ENCODE peak calls at places on chromosomes 12 and 14, in eight cellular contexts. D, P, B, Z, V, O, H and X are unnamed samples.

GRCh38 chr14:97456958-97457357 is 659.8 kb downstream of the VRK1 start:
- DNase-seq in O (peak; percentile 17), H (no peak), Z (no peak), P (no peak), B (no peak), D (no peak), V (no peak), X (no peak)

GRCh38 chr12:31011336-31011735 is 62.3 kb upstream of the DDX11 start:
- DNase-seq in B (no peak), D (no peak), O (no peak), V (no peak), H (no peak), Z (no peak), P (no peak), X (no peak)

GRCh38 chr12:52242442-52243263 is 9.6 kb downstream of the KRT7 start:
- DNase-seq in D (no peak), P (no peak), Z (no peak), O (no peak), H (no peak), V (no peak), B (peak; percentile 13), X (peak; percentile 11)

GRCh38 chr12:121038861-121039654 is at the start of gene OASL:
- DNase-seq in D (no peak), V (no peak), H (no peak), P (no peak), B (peak; percentile 45), O (peak; percentile 45), Z (peak; percentile 87), X (peak; percentile 56)

GRCh38 chr12:3557791-3558190 is 66.8 kb downstream of the PRMT8 start:
- DNase-seq in P (no peak), Z (no peak), V (no peak), D (no peak), B (no peak), O (no peak), H (no peak), X (no peak)

GRCh38 chr12:59453461-59453860 is 142.4 kb upstream of the SLC16A7 start:
- DNase-seq in V (no peak), O (no peak), D (no peak), P (no peak), Z (no peak), H (no peak), B (no peak), X (no peak)

GRCh38 chr12:126668961-126669360 is 1598.0 kb upstream of the TMEM132C start:
- DNase-seq in D (peak; percentile 65), Z (no peak), B (no peak), O (no peak), H (no peak), V (no peak), P (no peak), X (no peak)

GRCh38 chr14:105940534-105941225 is 414.3 kb downstream of the TMEM121 start:
- DNase-seq in D (no peak), O (no peak), B (no peak), P (no peak), Z (no peak), H (no peak), V (no peak), X (no peak)

GRCh38 chr14:69487226-69487625 is 2.7 kb downstream of the PLEKHD1 start:
- DNase-seq in H (no peak), B (no peak), D (no peak), V (no peak), Z (no peak), O (no peak), P (no peak), X (no peak)

GRCh38 chr12:89160716-89161123 is 191.6 kb downstream of the DUSP6 start:
- DNase-seq in Z (no peak), O (no peak), D (peak; percentile 63), V (no peak), H (no peak), B (no peak), P (peak; percentile 31), X (no peak)

GRCh38 chr14:93967637-93968250 is 8.6 kb downstream of the ASB2 start:
- DNase-seq in D (no peak), Z (no peak), B (peak; percentile 75), V (no peak), O (no peak), P (no peak), H (no peak), X (peak; percentile 73)

GRCh38 chr14:54882521-54882920 is 20.1 kb downstream of the GCH1 start:
- DNase-seq in B (no peak), P (no peak), O (no peak), V (no peak), H (no peak), Z (no peak), D (no peak), X (no peak)

GRCh38 chr12:56408799-56409417 is 40.3 kb downstream of the TIMELESS start:
- DNase-seq in V (no peak), Z (no peak), B (no peak), D (no peak), P (no peak), O (no peak), H (no peak), X (no peak)

GRCh38 chr12:103924761-103925641 is 5.2 kb upstream of the HSP90B1 start:
- DNase-seq in H (peak; percentile 36), P (no peak), D (peak; percentile 40), B (peak; percentile 57), O (no peak), V (no peak), Z (no peak), X (peak; percentile 56)

GRCh38 chr12:64400041-64400440 is 4.2 kb upstream of the XPOT start:
- DNase-seq in O (no peak), H (no peak), V (no peak), Z (no peak), B (no peak), D (no peak), P (no peak), X (no peak)

GRCh38 chr14:31154956-31155355 is 52.6 kb downstream of the HECTD1 start:
- DNase-seq in V (no peak), H (no peak), B (no peak), P (no peak), O (no peak), D (no peak), Z (no peak), X (no peak)

GRCh38 chr14:89420502-89420901 is 3.5 kb upstream of the FOXN3 start:
- DNase-seq in Z (peak; percentile 55), V (no peak), O (no peak), P (no peak), B (no peak), D (no peak), H (no peak), X (no peak)

GRCh38 chr14:63205281-63205575 is 985 bp downstream of the RHOJ start:
- DNase-seq in D (no peak), B (no peak), O (no peak), H (no peak), P (no peak), Z (no peak), V (no peak), X (no peak)

GRCh38 chr12:6828671-6829531 is 694 bp downstream of the P3H3 start:
- DNase-seq in B (peak; percentile 68), Z (no peak), V (peak; percentile 46), O (no peak), D (no peak), H (no peak), P (no peak), X (peak; percentile 69)

GRCh38 chr12:7695159-7695930 is at the start of gene GDF3:
- DNase-seq in O (no peak), Z (no peak), B (no peak), P (no peak), V (no peak), D (no peak), H (no peak), X (no peak)

GRCh38 chr12:101407054-101407437 is 526 bp downstream of the ARL1 start:
- DNase-seq in B (peak; percentile 5), V (peak; percentile 20), P (no peak), D (no peak), H (no peak), O (no peak), Z (peak; percentile 47), X (peak; percentile 9)

GRCh38 chr12:93892431-93893210 is 215.4 kb downstream of the CRADD start:
- DNase-seq in H (no peak), Z (no peak), B (no peak), O (no peak), D (no peak), V (no peak), P (no peak), X (no peak)

GRCh38 chr12:93896962-93897361 is 219.8 kb downstream of the CRADD start:
- DNase-seq in Z (no peak), O (no peak), H (no peak), D (no peak), V (no peak), P (no peak), B (no peak), X (no peak)

GRCh38 chr12:93895096-93895460 is 217.9 kb downstream of the CRADD start:
- DNase-seq in O (no peak), P (no peak), B (no peak), V (no peak), Z (no peak), D (no peak), H (no peak), X (no peak)

GRCh38 chr12:93894391-93895095 is 217.4 kb downstream of the CRADD start:
- DNase-seq in P (peak; percentile 85), D (no peak), H (no peak), O (no peak), B (no peak), Z (no peak), V (peak; percentile 84), X (no peak)

GRCh38 chr12:93896427-93896826 is 219.3 kb downstream of the CRADD start:
- DNase-seq in D (no peak), O (no peak), P (no peak), H (no peak), V (no peak), Z (no peak), B (no peak), X (no peak)
- TF ChIP-seq CTCF in D (peak; percentile 17), O (no peak), P (no peak), H (no peak), V (no peak), Z (no peak), B (no peak), X (no peak)

GRCh38 chr12:87274594-87275245 is 754.5 kb downstream of the C12orf50 start:
- DNase-seq in V (no peak), H (no peak), P (no peak), O (no peak), Z (no peak), D (no peak), B (no peak), X (no peak)
- TF ChIP-seq CTCF in V (peak; percentile 18), H (peak; percentile 42), P (peak; percentile 51), O (no peak), Z (peak; percentile 49), D (peak; percentile 12), B (peak; percentile 49), X (peak; percentile 32)

DNA sequence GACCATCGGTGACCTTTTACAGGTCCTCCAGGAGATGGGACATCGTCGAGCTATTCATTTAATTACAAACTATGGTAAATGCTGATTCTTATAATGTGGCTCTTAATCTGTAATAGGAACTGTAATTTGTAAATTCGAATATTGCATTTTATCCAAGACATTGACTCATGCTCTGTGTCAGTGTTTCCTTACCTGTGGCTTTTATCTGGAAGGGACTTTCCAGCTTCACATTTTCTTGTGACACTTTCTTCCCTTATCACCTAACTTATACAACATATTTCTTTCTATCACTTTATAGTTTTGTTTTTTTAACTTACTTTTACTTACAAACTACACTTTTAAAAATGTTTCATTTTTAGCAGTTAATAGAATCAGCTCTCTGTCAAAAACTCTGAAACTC is 14.8 kb downstream of the IRAK3 start:
- DNase-seq in Z (no peak), B (no peak), V (no peak), H (no peak), P (no peak), O (no peak), D (no peak), X (no peak)
- TF ChIP-seq CTCF in Z (no peak), B (no peak), V (no peak), H (no peak), P (no peak), O (no peak), D (no peak), X (no peak)

GRCh38 chr14:49620182-49621113 is at the start of the genes MGAT2 and RPL36AL:
- DNase-seq in V (peak; percentile 98), P (peak; percentile 99), H (peak; percentile 93), Z (peak; percentile 100), B (peak; percentile 98), D (peak; percentile 91), O (peak; percentile 89), X (peak; percentile 98)
- TF ChIP-seq CTCF in V (peak; percentile 51), P (peak; percentile 51), H (peak; percentile 42), Z (peak; percentile 16), B (no peak), D (peak; percentile 57), O (peak; percentile 22), X (peak; percentile 22)